ENCODE peak calls at places on chromosome 18, in ten cellular contexts. T is thyroid gland, W is H1, B is IMR-90, M is spleen, N is heart left ventricle, F is HCT116, I is esophagus squamous epithelium, D is tibial nerve, K is lower leg skin. P is an unnamed sample.

GRCh38 chr18:47283476-47283875 is 32.0 kb upstream of the SKOR2 start:
- DNase-seq in T (no peak), W (no peak), B (peak; percentile 33), M (no peak), N (no peak), F (peak; percentile 42), I (no peak), D (no peak), K (no peak), P (no peak)

GRCh38 chr18:29301048-29301447 is 1124.1 kb upstream of the CDH2 start:
- DNase-seq in T (no peak), W (no peak), B (no peak), M (no peak), N (no peak), F (no peak), I (no peak), D (no peak), K (no peak), P (no peak)

GRCh38 chr18:31716362-31716761 is 32.0 kb upstream of the B4GALT6 start:
- DNase-seq in T (no peak), W (no peak), B (no peak), M (no peak), N (no peak), F (no peak), I (no peak), D (no peak), K (no peak), P (no peak)

GRCh38 chr18:75548353-75548752 is 120.8 kb upstream of the SMIM21 start:
- DNase-seq in T (no peak), W (no peak), B (no peak), M (no peak), N (no peak), F (peak; percentile 18), I (no peak), D (no peak), K (no peak), P (no peak)

GRCh38 chr18:44214396-44214795 is 466.3 kb upstream of the SETBP1 start:
- DNase-seq in T (no peak), W (no peak), B (no peak), M (no peak), N (no peak), F (no peak), I (no peak), D (no peak), K (no peak), P (no peak)

GRCh38 chr18:72652990-72653593 is 109.0 kb upstream of the CBLN2 start:
- DNase-seq in T (peak; percentile 70), W (peak; percentile 29), B (no peak), M (no peak), N (no peak), F (no peak), I (no peak), D (peak; percentile 10), K (no peak), P (no peak)

GRCh38 chr18:42028232-42028832 is 73.3 kb downstream of the PIK3C3 start:
- DNase-seq in T (peak; percentile 34), W (no peak), B (peak; percentile 38), M (no peak), N (no peak), F (no peak), I (no peak), D (no peak), K (no peak), P (no peak)

GRCh38 chr18:26159353-26159752 is 25.7 kb downstream of the PSMA8 start:
- DNase-seq in T (no peak), W (no peak), B (no peak), M (no peak), N (no peak), F (peak; percentile 1), I (no peak), D (no peak), K (no peak), P (no peak)

GRCh38 chr18:49359732-49360444 is 100.6 kb downstream of the DYM start:
- DNase-seq in T (no peak), W (no peak), B (peak; percentile 90), M (no peak), N (no peak), F (no peak), I (no peak), D (no peak), K (no peak), P (no peak)

GRCh38 chr18:48711651-48712486 is 173.0 kb downstream of the CTIF start:
- DNase-seq in T (peak; percentile 39), W (no peak), B (peak; percentile 49), M (peak; percentile 56), N (peak; percentile 62), F (peak; percentile 21), I (no peak), D (no peak), K (no peak), P (peak; percentile 38)

GRCh38 chr18:75071484-75071785 is 137.5 kb downstream of the PTGR3 start:
- DNase-seq in T (no peak), W (no peak), B (no peak), M (peak; percentile 91), N (no peak), F (no peak), I (no peak), D (no peak), K (no peak), P (no peak)

GRCh38 chr18:30987479-30988241 is 54.9 kb downstream of the DSC3 start:
- DNase-seq in T (peak; percentile 75), W (no peak), B (no peak), M (no peak), N (no peak), F (peak; percentile 83), I (peak; percentile 16), D (no peak), K (peak; percentile 89), P (no peak)

GRCh38 chr18:8706981-8707940 is 1.9 kb downstream of the MTCL1 start:
- DNase-seq in T (peak; percentile 43), W (no peak), B (peak; percentile 73), M (peak; percentile 80), N (no peak), F (no peak), I (no peak), D (peak; percentile 33), K (peak; percentile 91), P (peak; percentile 16)

GRCh38 chr18:48913201-48913600 is 37.6 kb downstream of the SMAD7 start:
- DNase-seq in T (no peak), W (no peak), B (no peak), M (peak; percentile 81), N (no peak), F (no peak), I (no peak), D (no peak), K (peak; percentile 77), P (no peak)

DNA sequence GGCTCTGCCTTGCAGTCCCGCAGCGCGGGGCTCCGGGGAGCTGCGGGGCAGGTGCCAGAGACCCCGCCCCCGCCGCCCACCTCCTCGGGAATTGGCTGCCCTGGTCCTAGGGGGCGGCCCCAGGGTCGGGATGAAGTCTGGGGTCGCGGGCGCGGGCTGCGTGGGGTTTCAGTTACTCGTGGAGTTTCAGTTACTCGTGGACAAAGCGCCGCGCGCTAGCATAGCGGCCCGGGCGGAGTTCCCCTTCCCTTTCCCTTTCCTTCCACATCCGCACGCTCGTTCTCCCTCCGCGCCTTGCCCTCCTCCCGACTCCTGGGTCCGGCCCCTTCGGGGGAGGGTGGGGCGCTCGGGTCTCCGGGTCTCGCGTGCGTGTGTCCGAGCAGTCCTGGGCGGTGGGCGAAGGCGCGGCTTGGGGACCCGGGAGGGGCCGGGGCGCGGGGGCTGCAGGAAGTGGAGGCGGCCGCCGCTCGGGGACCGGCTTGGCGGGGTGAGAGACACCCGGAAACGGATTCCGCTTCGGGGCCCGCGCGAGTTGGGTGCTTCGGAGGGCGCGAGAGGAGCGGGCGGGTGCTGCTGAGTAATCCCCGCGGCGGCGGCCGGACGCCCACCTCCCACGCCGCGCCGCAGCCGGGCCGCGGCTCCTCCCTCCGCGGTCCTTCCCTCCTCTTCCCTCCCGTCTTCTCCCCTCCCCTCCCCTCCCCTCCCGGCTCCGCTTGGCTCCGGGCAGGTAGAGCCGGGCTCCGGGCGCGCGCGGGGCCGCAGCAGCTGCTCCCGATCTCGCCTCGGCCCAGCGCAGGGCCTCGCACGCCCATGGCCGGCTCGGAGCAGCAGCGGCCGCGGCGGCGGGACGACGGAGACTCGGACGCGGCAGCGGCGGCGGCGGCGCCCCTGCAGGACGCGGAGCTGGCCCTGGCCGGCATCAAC is at the start of gene TTC39C:
- DNase-seq in T (peak; percentile 75), W (no peak), B (peak; percentile 71), M (peak; percentile 96), N (peak; percentile 70), F (peak; percentile 13), I (peak; percentile 49), D (peak; percentile 34), K (peak; percentile 95), P (peak; percentile 63)
- TF ChIP-seq POLR2A in T (peak; percentile 47), W (peak; percentile 11), B (peak; percentile 57), M (no peak), N (no peak), F (peak; percentile 45), I (no peak), D (no peak), K (no peak), P (peak; percentile 63)

DNA sequence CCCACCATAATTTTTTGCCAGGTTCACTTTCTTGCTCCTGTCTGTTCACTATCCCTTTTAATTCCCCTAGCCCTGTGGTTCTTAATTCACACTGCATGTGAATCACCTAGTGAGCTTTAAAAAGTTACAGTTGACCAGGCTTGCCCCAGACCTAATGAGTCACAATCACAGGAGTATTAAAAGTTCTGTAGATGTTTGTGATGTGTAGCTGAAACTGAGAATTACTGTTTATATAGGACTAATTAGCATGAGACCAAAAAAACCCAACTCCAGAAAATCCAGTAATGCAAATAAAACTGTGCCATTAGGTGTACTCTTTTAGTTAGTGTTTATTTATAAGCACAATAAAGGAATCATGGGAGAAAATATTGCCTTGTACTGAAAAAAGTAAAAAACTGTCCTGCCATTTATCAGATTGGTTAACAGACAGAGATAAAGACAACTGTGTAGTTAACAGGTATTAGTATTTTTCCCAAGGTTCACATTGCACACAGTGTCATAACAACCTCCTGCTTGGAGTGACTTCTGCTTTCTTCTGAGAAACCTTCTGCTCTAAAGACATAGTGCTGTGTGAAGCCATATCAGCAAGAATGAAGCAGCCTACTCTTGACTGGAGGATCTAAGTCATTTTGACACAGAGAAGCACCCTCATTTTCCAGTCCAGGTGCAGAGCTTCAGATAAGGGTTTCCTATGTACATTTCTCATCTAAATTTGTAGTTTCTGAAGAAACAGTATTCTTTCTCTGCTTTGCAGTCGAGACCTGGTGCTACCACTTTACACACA is 39.0 kb downstream of the VAPA start:
- DNase-seq in T (no peak), W (no peak), B (no peak), M (no peak), N (no peak), F (no peak), I (no peak), D (no peak), K (no peak), P (no peak)
- TF ChIP-seq POLR2A in T (no peak), W (no peak), B (no peak), M (no peak), N (no peak), F (no peak), I (no peak), D (no peak), K (no peak), P (no peak)

GRCh38 chr18:12376718-12377555 is at the start of gene AFG3L2:
- DNase-seq in T (peak; percentile 100), W (peak; percentile 99), B (peak; percentile 98), M (peak; percentile 100), N (peak; percentile 100), F (peak; percentile 95), I (peak; percentile 100), D (peak; percentile 100), K (peak; percentile 100), P (peak; percentile 87)
- TF ChIP-seq POLR2A in T (peak; percentile 98), W (peak; percentile 79), B (peak; percentile 94), M (peak; percentile 94), N (peak; percentile 98), F (peak; percentile 84), I (peak; percentile 88), D (peak; percentile 94), K (peak; percentile 86), P (peak; percentile 94)

GRCh38 chr18:7566587-7567486 is at the start of gene PTPRM:
- DNase-seq in T (peak; percentile 90), W (no peak), B (peak; percentile 78), M (peak; percentile 90), N (peak; percentile 93), F (peak; percentile 1), I (peak; percentile 13), D (peak; percentile 80), K (peak; percentile 98), P (peak; percentile 46)
- TF ChIP-seq POLR2A in T (peak; percentile 96), W (no peak), B (peak; percentile 70), M (no peak), N (peak; percentile 89), F (no peak), I (no peak), D (peak; percentile 75), K (no peak), P (no peak)